ENCODE peak calls at places on chromosomes 5 and 9, in seven cellular contexts. One of them, this sample, is unnamed.

GRCh38 chr9:7094052-7094451 is 336.3 kb downstream of the KDM4C start:
- DNase-seq in glutamatergic neuron: no peak
- DNase-seq in cardiac muscle cell: peak; percentile 33
- DNase-seq in neural crest cell: no peak
- DNase-seq in cardiac fibroblast: peak; percentile 28
- DNase-seq in gastrocnemius medialis: no peak
- DNase-seq in foreskin keratinocyte: no peak
- DNase-seq in this sample: no peak

GRCh38 chr5:159175547-159175946 is 33.8 kb downstream of the RNF145 start:
- DNase-seq in glutamatergic neuron: no peak
- DNase-seq in gastrocnemius medialis: no peak
- DNase-seq in cardiac fibroblast: no peak
- DNase-seq in cardiac muscle cell: peak; percentile 62
- DNase-seq in foreskin keratinocyte: no peak
- DNase-seq in neural crest cell: no peak
- DNase-seq in this sample: no peak

GRCh38 chr5:157051604-157052245 is 7.2 kb downstream of the HAVCR1 start:
- DNase-seq in cardiac fibroblast: no peak
- DNase-seq in gastrocnemius medialis: no peak
- DNase-seq in cardiac muscle cell: no peak
- DNase-seq in foreskin keratinocyte: no peak
- DNase-seq in glutamatergic neuron: no peak
- DNase-seq in neural crest cell: no peak
- DNase-seq in this sample: no peak

GRCh38 chr5:172035039-172035438 is 28.6 kb upstream of the FBXW11 start:
- DNase-seq in foreskin keratinocyte: peak; percentile 23
- DNase-seq in gastrocnemius medialis: no peak
- DNase-seq in cardiac muscle cell: no peak
- DNase-seq in neural crest cell: no peak
- DNase-seq in glutamatergic neuron: no peak
- DNase-seq in cardiac fibroblast: no peak
- DNase-seq in this sample: no peak

GRCh38 chr9:36328798-36329411 is 70.7 kb upstream of the GNE start:
- DNase-seq in gastrocnemius medialis: no peak
- DNase-seq in cardiac fibroblast: peak; percentile 87
- DNase-seq in foreskin keratinocyte: no peak
- DNase-seq in cardiac muscle cell: peak; percentile 84
- DNase-seq in glutamatergic neuron: no peak
- DNase-seq in neural crest cell: peak; percentile 51
- DNase-seq in this sample: no peak

GRCh38 chr9:70868661-70869652 is 252.5 kb downstream of the TRPM3 start:
- DNase-seq in glutamatergic neuron: no peak
- DNase-seq in neural crest cell: no peak
- DNase-seq in gastrocnemius medialis: no peak
- DNase-seq in cardiac fibroblast: peak; percentile 81
- DNase-seq in cardiac muscle cell: peak; percentile 92
- DNase-seq in foreskin keratinocyte: no peak
- DNase-seq in this sample: no peak

GRCh38 chr5:84821924-84822323 is 437.2 kb upstream of the EDIL3 start:
- DNase-seq in neural crest cell: no peak
- DNase-seq in gastrocnemius medialis: no peak
- DNase-seq in glutamatergic neuron: no peak
- DNase-seq in cardiac muscle cell: no peak
- DNase-seq in cardiac fibroblast: no peak
- DNase-seq in foreskin keratinocyte: no peak
- DNase-seq in this sample: no peak

GRCh38 chr9:38092200-38092524 is 23.1 kb upstream of the SHB start:
- DNase-seq in foreskin keratinocyte: no peak
- DNase-seq in cardiac muscle cell: no peak
- DNase-seq in cardiac fibroblast: no peak
- DNase-seq in glutamatergic neuron: no peak
- DNase-seq in neural crest cell: no peak
- DNase-seq in gastrocnemius medialis: no peak
- DNase-seq in this sample: no peak

GRCh38 chr5:107241841-107242240 is 428.9 kb downstream of the EFNA5 start:
- DNase-seq in gastrocnemius medialis: no peak
- DNase-seq in glutamatergic neuron: no peak
- DNase-seq in cardiac muscle cell: no peak
- DNase-seq in foreskin keratinocyte: no peak
- DNase-seq in cardiac fibroblast: no peak
- DNase-seq in neural crest cell: no peak
- DNase-seq in this sample: no peak

GRCh38 chr9:1267581-1267980 is 217.4 kb downstream of the DMRT2 start:
- DNase-seq in neural crest cell: no peak
- DNase-seq in cardiac fibroblast: no peak
- DNase-seq in cardiac muscle cell: no peak
- DNase-seq in foreskin keratinocyte: no peak
- DNase-seq in glutamatergic neuron: no peak
- DNase-seq in gastrocnemius medialis: no peak
- DNase-seq in this sample: no peak

DNA sequence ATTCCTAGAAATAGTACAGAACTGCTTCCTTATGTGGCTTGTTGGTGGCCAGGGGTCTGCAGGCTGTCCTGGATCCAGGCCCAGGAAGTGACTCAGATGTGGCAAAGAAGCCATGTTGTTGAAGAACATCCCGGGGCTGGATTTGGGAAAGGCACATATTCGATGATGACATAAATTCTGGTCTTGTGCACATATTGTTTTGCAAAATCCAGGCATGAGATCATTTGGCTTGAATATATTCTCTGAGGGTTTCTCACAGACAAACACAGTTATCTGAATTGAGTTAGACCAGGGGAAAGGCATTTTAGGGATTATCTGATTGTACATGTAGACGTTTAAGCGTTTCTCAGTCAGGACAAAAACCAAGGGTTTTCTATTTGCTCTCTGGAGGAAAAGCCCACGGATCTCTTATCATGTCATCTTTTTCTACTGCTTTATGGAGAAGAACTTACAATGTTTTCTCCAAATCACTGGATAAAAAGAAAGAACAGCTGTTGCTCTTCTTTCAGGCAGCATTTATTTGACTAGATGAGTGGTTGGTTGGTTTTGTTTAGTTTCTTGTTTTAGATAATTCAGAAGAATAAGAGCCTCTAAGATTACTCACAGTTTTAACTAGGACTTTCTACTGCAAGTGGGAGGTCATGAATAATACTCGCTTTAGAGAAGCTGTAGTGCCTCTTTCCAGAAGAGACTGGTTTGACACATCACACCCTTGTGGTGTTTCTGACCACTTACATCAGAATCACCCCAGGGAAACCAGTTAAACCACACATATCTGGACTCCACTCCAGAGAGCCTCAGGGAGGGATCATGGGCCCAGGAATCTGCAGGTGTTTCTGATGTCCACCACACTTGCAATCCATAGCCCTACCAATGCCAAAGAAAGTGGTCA is 29.5 kb upstream of the LHFPL2 start:
- DNase-seq in foreskin keratinocyte: peak; percentile 41
- DNase-seq in cardiac muscle cell: peak; percentile 97
- DNase-seq in cardiac fibroblast: peak; percentile 98
- DNase-seq in neural crest cell: no peak
- DNase-seq in gastrocnemius medialis: peak; percentile 23
- DNase-seq in glutamatergic neuron: no peak
- DNase-seq in this sample: peak; percentile 78
- TF ChIP-seq CTCF in foreskin keratinocyte: peak; percentile 9
- TF ChIP-seq CTCF in cardiac muscle cell: no peak
- TF ChIP-seq CTCF in cardiac fibroblast: peak; percentile 10
- TF ChIP-seq CTCF in neural crest cell: no peak
- TF ChIP-seq CTCF in gastrocnemius medialis: no peak
- TF ChIP-seq CTCF in glutamatergic neuron: no peak
- TF ChIP-seq CTCF in this sample: no peak

GRCh38 chr5:126490167-126490937 is 67.1 kb downstream of the GRAMD2B start:
- DNase-seq in gastrocnemius medialis: no peak
- DNase-seq in neural crest cell: peak; percentile 14
- DNase-seq in cardiac muscle cell: no peak
- DNase-seq in foreskin keratinocyte: no peak
- DNase-seq in cardiac fibroblast: no peak
- DNase-seq in glutamatergic neuron: no peak
- DNase-seq in this sample: no peak
- TF ChIP-seq CTCF in gastrocnemius medialis: no peak
- TF ChIP-seq CTCF in neural crest cell: peak; percentile 24
- TF ChIP-seq CTCF in cardiac muscle cell: peak; percentile 5
- TF ChIP-seq CTCF in foreskin keratinocyte: peak; percentile 63
- TF ChIP-seq CTCF in cardiac fibroblast: no peak
- TF ChIP-seq CTCF in glutamatergic neuron: no peak
- TF ChIP-seq CTCF in this sample: no peak

GRCh38 chr5:138463335-138464017 is 1.8 kb upstream of the EGR1 start:
- DNase-seq in foreskin keratinocyte: no peak
- DNase-seq in cardiac muscle cell: peak; percentile 39
- DNase-seq in neural crest cell: no peak
- DNase-seq in cardiac fibroblast: no peak
- DNase-seq in glutamatergic neuron: peak; percentile 49
- DNase-seq in gastrocnemius medialis: no peak
- DNase-seq in this sample: no peak
- TF ChIP-seq CTCF in foreskin keratinocyte: no peak
- TF ChIP-seq CTCF in cardiac muscle cell: peak; percentile 14
- TF ChIP-seq CTCF in neural crest cell: no peak
- TF ChIP-seq CTCF in cardiac fibroblast: peak; percentile 46
- TF ChIP-seq CTCF in glutamatergic neuron: no peak
- TF ChIP-seq CTCF in gastrocnemius medialis: no peak
- TF ChIP-seq CTCF in this sample: peak; percentile 31

GRCh38 chr5:14326035-14326909 is 183.1 kb downstream of the TRIO start:
- DNase-seq in foreskin keratinocyte: no peak
- DNase-seq in cardiac muscle cell: no peak
- DNase-seq in gastrocnemius medialis: no peak
- DNase-seq in cardiac fibroblast: no peak
- DNase-seq in glutamatergic neuron: no peak
- DNase-seq in neural crest cell: no peak
- DNase-seq in this sample: no peak
- TF ChIP-seq CTCF in foreskin keratinocyte: peak; percentile 23
- TF ChIP-seq CTCF in cardiac muscle cell: peak; percentile 43
- TF ChIP-seq CTCF in gastrocnemius medialis: no peak
- TF ChIP-seq CTCF in cardiac fibroblast: peak; percentile 11
- TF ChIP-seq CTCF in glutamatergic neuron: peak; percentile 26
- TF ChIP-seq CTCF in neural crest cell: peak; percentile 47
- TF ChIP-seq CTCF in this sample: no peak

GRCh38 chr5:76606665-76607064 is 16.5 kb downstream of the F2RL2 start:
- DNase-seq in gastrocnemius medialis: no peak
- DNase-seq in foreskin keratinocyte: no peak
- DNase-seq in cardiac fibroblast: no peak
- DNase-seq in neural crest cell: no peak
- DNase-seq in cardiac muscle cell: no peak
- DNase-seq in glutamatergic neuron: no peak
- DNase-seq in this sample: no peak

GRCh38 chr5:76607353-76607871 is 15.8 kb downstream of the F2RL2 start:
- DNase-seq in cardiac muscle cell: peak; percentile 59
- DNase-seq in glutamatergic neuron: no peak
- DNase-seq in neural crest cell: no peak
- DNase-seq in cardiac fibroblast: peak; percentile 50
- DNase-seq in foreskin keratinocyte: no peak
- DNase-seq in gastrocnemius medialis: no peak
- DNase-seq in this sample: no peak

GRCh38 chr5:76604838-76605237 is 18.4 kb downstream of the F2RL2 start:
- DNase-seq in neural crest cell: no peak
- DNase-seq in glutamatergic neuron: no peak
- DNase-seq in foreskin keratinocyte: no peak
- DNase-seq in gastrocnemius medialis: no peak
- DNase-seq in cardiac muscle cell: peak; percentile 51
- DNase-seq in cardiac fibroblast: peak; percentile 81
- DNase-seq in this sample: no peak

GRCh38 chr5:76601470-76601869 is 21.7 kb downstream of the F2RL2 start:
- DNase-seq in neural crest cell: no peak
- DNase-seq in foreskin keratinocyte: no peak
- DNase-seq in glutamatergic neuron: no peak
- DNase-seq in cardiac muscle cell: peak; percentile 89
- DNase-seq in cardiac fibroblast: peak; percentile 87
- DNase-seq in gastrocnemius medialis: no peak
- DNase-seq in this sample: peak; percentile 24

DNA sequence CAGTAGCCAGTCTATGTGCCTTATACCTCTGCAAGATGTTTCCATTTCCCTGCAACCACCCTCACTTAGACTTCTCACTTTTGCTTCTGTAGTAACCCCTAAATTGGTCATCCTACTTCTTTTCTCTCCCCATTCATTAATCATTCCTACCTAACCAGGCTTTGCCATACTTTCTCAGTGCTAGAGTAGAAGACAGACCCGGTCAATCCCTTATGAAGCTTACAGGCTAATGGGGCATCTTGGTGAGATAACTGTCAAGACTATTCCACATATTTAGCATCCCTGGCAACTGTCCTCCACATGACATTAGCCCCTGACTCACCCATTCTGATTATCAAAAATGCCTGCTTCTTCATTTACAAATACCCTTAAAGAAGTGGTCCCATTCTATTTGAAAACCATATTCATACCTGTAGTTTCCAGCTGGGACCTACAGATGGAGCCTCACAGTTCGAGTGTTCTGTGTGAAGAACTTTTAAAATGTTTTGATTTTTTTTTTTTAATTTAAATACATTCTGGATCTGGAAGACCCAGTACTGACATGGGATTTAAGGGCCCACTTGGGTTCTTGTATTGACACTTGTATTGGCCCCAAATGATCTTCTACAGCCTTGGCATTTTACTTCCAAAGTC is 21.0 kb downstream of the F2RL2 start:
- DNase-seq in cardiac muscle cell: peak; percentile 53
- DNase-seq in cardiac fibroblast: peak; percentile 59
- DNase-seq in gastrocnemius medialis: no peak
- DNase-seq in foreskin keratinocyte: no peak
- DNase-seq in glutamatergic neuron: no peak
- DNase-seq in neural crest cell: no peak
- DNase-seq in this sample: no peak
- TF ChIP-seq CTCF in cardiac muscle cell: peak; percentile 47
- TF ChIP-seq CTCF in cardiac fibroblast: peak; percentile 33
- TF ChIP-seq CTCF in gastrocnemius medialis: no peak
- TF ChIP-seq CTCF in foreskin keratinocyte: peak; percentile 55
- TF ChIP-seq CTCF in glutamatergic neuron: no peak
- TF ChIP-seq CTCF in neural crest cell: peak; percentile 28
- TF ChIP-seq CTCF in this sample: no peak

GRCh38 chr5:145800181-145800580 is 35.0 kb downstream of the PRELID2 start:
- DNase-seq in cardiac muscle cell: no peak
- DNase-seq in gastrocnemius medialis: no peak
- DNase-seq in foreskin keratinocyte: no peak
- DNase-seq in glutamatergic neuron: no peak
- DNase-seq in neural crest cell: no peak
- DNase-seq in cardiac fibroblast: no peak
- DNase-seq in this sample: no peak

GRCh38 chr5:145803617-145804016 is 31.5 kb downstream of the PRELID2 start:
- DNase-seq in neural crest cell: no peak
- DNase-seq in foreskin keratinocyte: no peak
- DNase-seq in cardiac muscle cell: no peak
- DNase-seq in cardiac fibroblast: no peak
- DNase-seq in gastrocnemius medialis: no peak
- DNase-seq in glutamatergic neuron: no peak
- DNase-seq in this sample: no peak

GRCh38 chr5:145803072-145803471 is 32.1 kb downstream of the PRELID2 start:
- DNase-seq in foreskin keratinocyte: no peak
- DNase-seq in cardiac muscle cell: no peak
- DNase-seq in gastrocnemius medialis: no peak
- DNase-seq in glutamatergic neuron: no peak
- DNase-seq in cardiac fibroblast: no peak
- DNase-seq in neural crest cell: no peak
- DNase-seq in this sample: no peak

GRCh38 chr5:145804701-145805100 is 30.4 kb downstream of the PRELID2 start:
- DNase-seq in glutamatergic neuron: no peak
- DNase-seq in foreskin keratinocyte: no peak
- DNase-seq in cardiac muscle cell: no peak
- DNase-seq in neural crest cell: no peak
- DNase-seq in cardiac fibroblast: no peak
- DNase-seq in gastrocnemius medialis: no peak
- DNase-seq in this sample: no peak

GRCh38 chr5:145801195-145801594 is 33.9 kb downstream of the PRELID2 start:
- DNase-seq in gastrocnemius medialis: no peak
- DNase-seq in cardiac fibroblast: peak; percentile 24
- DNase-seq in foreskin keratinocyte: no peak
- DNase-seq in neural crest cell: no peak
- DNase-seq in cardiac muscle cell: no peak
- DNase-seq in glutamatergic neuron: no peak
- DNase-seq in this sample: no peak
- TF ChIP-seq CTCF in gastrocnemius medialis: no peak
- TF ChIP-seq CTCF in cardiac fibroblast: no peak
- TF ChIP-seq CTCF in foreskin keratinocyte: no peak
- TF ChIP-seq CTCF in neural crest cell: no peak
- TF ChIP-seq CTCF in cardiac muscle cell: no peak
- TF ChIP-seq CTCF in glutamatergic neuron: no peak
- TF ChIP-seq CTCF in this sample: no peak

GRCh38 chr5:18305288-18305899 is 671.1 kb downstream of the TAF11L14 start:
- DNase-seq in glutamatergic neuron: peak; percentile 48
- DNase-seq in cardiac muscle cell: peak; percentile 45
- DNase-seq in foreskin keratinocyte: no peak
- DNase-seq in cardiac fibroblast: peak; percentile 49
- DNase-seq in neural crest cell: peak; percentile 34
- DNase-seq in gastrocnemius medialis: no peak
- DNase-seq in this sample: no peak
- TF ChIP-seq CTCF in glutamatergic neuron: peak; percentile 86
- TF ChIP-seq CTCF in cardiac muscle cell: peak; percentile 71
- TF ChIP-seq CTCF in foreskin keratinocyte: peak; percentile 82
- TF ChIP-seq CTCF in cardiac fibroblast: peak; percentile 72
- TF ChIP-seq CTCF in neural crest cell: peak; percentile 87
- TF ChIP-seq CTCF in gastrocnemius medialis: no peak
- TF ChIP-seq CTCF in this sample: peak; percentile 53